ENCODE peak calls at places on chromosomes 4 and X, in seven cellular contexts. R is SK-N-SH; P is CD8-positive, alpha-beta T cell; Z is heart left ventricle; Y is AG04450; T is fibroblast of lung; J is mucosa of descending colon. V is an unnamed sample.
A peak's percentile ranks its signal among the peaks of the same experiment; 100 is the strongest.

GRCh38 chr4:153159016-153159415 is 45.2 kb upstream of the TRIM2 start:
- DNase-seq in R (no peak), P (no peak), Z (no peak), Y (no peak), T (no peak), J (no peak), V (no peak)

GRCh38 chrX:48785525-48786214 is 720 bp upstream of the GATA1 start:
- DNase-seq in R (peak; percentile 30), P (no peak), Z (no peak), Y (no peak), T (no peak), J (no peak), V (no peak)

GRCh38 chr4:76066546-76066945 is 8.0 kb upstream of the ART3 start:
- DNase-seq in R (no peak), P (no peak), Z (no peak), Y (no peak), T (no peak), J (no peak), V (no peak)

GRCh38 chr4:4247711-4248035 is 350 bp downstream of the TMEM128 start:
- DNase-seq in R (no peak), P (no peak), Z (no peak), Y (no peak), T (no peak), J (no peak), V (no peak)

GRCh38 chrX:107825698-107826285 is at the start of gene MID2:
- DNase-seq in R (peak; percentile 17), P (peak; percentile 64), Z (peak; percentile 34), Y (no peak), T (peak; percentile 55), J (peak; percentile 69), V (no peak)

GRCh38 chr4:143300860-143301259 is 35.8 kb upstream of the GAB1 start:
- DNase-seq in R (no peak), P (no peak), Z (no peak), Y (no peak), T (no peak), J (no peak), V (no peak)

GRCh38 chr4:180913750-180914149 is 1329.5 kb upstream of the TENM3 start:
- DNase-seq in R (no peak), P (no peak), Z (no peak), Y (no peak), T (peak; percentile 91), J (no peak), V (no peak)

GRCh38 chrX:15956684-15957083 is 102.1 kb upstream of the AP1S2 start:
- DNase-seq in R (no peak), P (no peak), Z (no peak), Y (no peak), T (peak; percentile 56), J (no peak), V (no peak)

GRCh38 chrX:128057421-128057820 is 5.2 kb upstream of the ACTRT1 start:
- DNase-seq in R (no peak), P (no peak), Z (no peak), Y (no peak), T (no peak), J (no peak), V (no peak)

GRCh38 chr4:19051751-19052296 is 1030.3 kb upstream of the LCORL start:
- DNase-seq in R (no peak), P (no peak), Z (no peak), Y (no peak), T (no peak), J (no peak), V (no peak)

DNA sequence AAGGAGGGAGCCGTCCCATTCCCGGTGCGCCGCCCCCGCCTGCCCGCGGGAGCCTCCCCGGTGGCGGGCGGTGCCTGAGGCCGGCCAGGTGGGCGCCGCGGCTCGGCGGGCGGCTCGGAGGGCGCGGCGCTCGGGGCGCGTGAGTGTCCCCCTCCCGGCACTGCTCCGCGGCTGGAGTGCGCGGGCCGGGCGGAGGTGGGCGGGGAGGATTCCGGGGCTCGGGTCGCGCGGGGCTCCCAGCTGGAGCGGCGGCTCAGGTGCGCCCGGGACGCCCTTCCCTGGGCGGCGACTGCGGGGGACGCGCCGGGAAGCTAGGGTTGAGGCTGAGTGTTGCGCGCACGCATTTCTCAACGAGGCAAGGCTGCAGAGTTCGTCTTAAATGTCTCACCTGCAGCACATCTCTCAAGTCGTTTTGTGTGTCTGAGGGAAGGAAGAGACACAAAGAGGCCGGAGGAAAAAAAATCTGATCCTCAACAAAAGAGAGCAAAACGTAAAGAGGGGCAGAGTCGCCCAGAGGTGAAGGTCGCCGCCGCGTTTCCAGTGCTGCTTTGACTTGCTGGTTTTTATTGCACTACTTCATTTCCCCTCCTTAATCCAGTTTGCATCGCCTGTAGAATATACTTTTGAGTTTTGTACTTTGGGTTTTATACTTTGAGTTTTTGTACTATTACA is 106.7 kb upstream of the STOX2 start:
- DNase-seq in R (no peak), P (no peak), Z (no peak), Y (no peak), T (no peak), J (no peak), V (no peak)
- H3K4me3 ChIP-seq in R (peak overlapping the region; percentile 48), P (peak overlapping the region; percentile 15), Z (peak overlapping the region; percentile 65), Y (no peak overlapping the region), T (no peak overlapping the region), J (peak overlapping the region; percentile 22), V (peak overlapping the region; percentile 55)

GRCh38 chr4:173420324-173420752 is 21.4 kb upstream of the SCRG1 start:
- DNase-seq in R (peak; percentile 34), P (no peak), Z (no peak), Y (no peak), T (peak; percentile 23), J (no peak), V (no peak)
- TF ChIP-seq CTCF in R (peak; percentile 69), P (peak; percentile 57), Z (peak; percentile 25), Y (peak; percentile 50), T (peak; percentile 18), J (no peak), V (no peak)

DNA sequence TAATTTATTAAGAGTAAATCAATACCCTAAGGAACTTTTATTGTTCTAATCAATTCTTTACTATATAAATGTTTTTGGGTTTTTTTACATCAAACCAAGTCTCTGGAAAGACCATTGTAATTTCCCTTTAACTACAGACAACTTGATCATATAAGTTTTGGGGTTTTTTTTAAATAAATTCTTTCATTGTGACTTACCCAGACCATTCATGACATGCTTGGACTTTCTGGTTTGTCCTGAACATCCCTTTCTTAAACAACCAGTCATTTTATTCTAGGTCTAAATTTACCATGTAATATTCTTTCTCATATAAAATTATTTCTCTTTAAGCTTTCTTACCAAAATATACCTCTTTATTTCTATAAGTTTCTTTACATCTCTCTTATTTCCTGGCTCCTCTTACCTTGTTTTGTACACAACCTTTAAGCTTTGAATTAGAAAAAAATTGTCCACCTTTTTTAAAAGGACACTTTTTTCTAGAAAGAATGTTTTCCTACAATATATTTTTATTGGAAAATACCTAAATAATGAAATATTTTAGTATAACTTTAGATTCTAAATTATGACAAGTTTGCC is 8.4 kb downstream of the CNGA1 start:
- DNase-seq in R (no peak), P (no peak), Z (no peak), Y (no peak), T (no peak), J (no peak), V (no peak)
- H3K9me3 ChIP-seq in R (peaks cover 18% of the 10 kb centered on the region), P (no peaks in the 10 kb centered on the region), Z (peaks cover 35% of the 10 kb centered on the region), Y (no peaks in the 10 kb centered on the region), T (no peaks in the 10 kb centered on the region), J (peaks cover 37% of the 10 kb centered on the region), V (no peaks in the 10 kb centered on the region)

GRCh38 chrX:153763989-153764755 is at the start of gene PLXNB3:
- DNase-seq in R (peak; percentile 87), P (peak; percentile 68), Z (peak; percentile 66), Y (peak; percentile 21), T (peak; percentile 55), J (peak; percentile 82), V (no peak)
- H3K4me3 ChIP-seq in R (peak within 1 kb of the TSS; percentile 40), P (no peak within 1 kb of the TSS), Z (peak within 1 kb of the TSS; percentile 19), Y (peak within 1 kb of the TSS; percentile 59), T (no peak within 1 kb of the TSS), J (no peak within 1 kb of the TSS), V (peak within 1 kb of the TSS; percentile 18)

GRCh38 chr4:9894604-9895361 is 113.3 kb downstream of the DRD5 start:
- DNase-seq in R (no peak), P (no peak), Z (no peak), Y (no peak), T (no peak), J (no peak), V (no peak)

GRCh38 chr4:9901262-9901661 is 119.8 kb downstream of the DRD5 start:
- DNase-seq in R (no peak), P (no peak), Z (no peak), Y (no peak), T (no peak), J (no peak), V (no peak)

GRCh38 chr4:9893329-9894108 is 112.1 kb downstream of the DRD5 start:
- DNase-seq in R (no peak), P (no peak), Z (no peak), Y (no peak), T (no peak), J (no peak), V (no peak)

GRCh38 chr4:9898596-9899345 is 117.3 kb downstream of the DRD5 start:
- DNase-seq in R (peak; percentile 50), P (no peak), Z (peak; percentile 56), Y (no peak), T (no peak), J (no peak), V (no peak)
- TF ChIP-seq CTCF in R (no peak), P (no peak), Z (peak; percentile 25), Y (no peak), T (peak; percentile 3), J (no peak), V (no peak)

GRCh38 chrX:71603618-71604017 is 14.7 kb downstream of the CXCR3 start:
- DNase-seq in R (no peak), P (no peak), Z (no peak), Y (no peak), T (no peak), J (no peak), V (no peak)

GRCh38 chrX:71604141-71604540 is 14.2 kb downstream of the CXCR3 start:
- DNase-seq in R (no peak), P (no peak), Z (no peak), Y (no peak), T (peak; percentile 24), J (no peak), V (no peak)

GRCh38 chrX:71607488-71607887 is 10.8 kb downstream of the CXCR3 start:
- DNase-seq in R (no peak), P (no peak), Z (no peak), Y (no peak), T (no peak), J (no peak), V (no peak)

GRCh38 chrX:71606536-71607216 is 11.6 kb downstream of the CXCR3 start:
- DNase-seq in R (no peak), P (peak; percentile 69), Z (no peak), Y (no peak), T (no peak), J (no peak), V (no peak)

GRCh38 chrX:71604796-71605568 is 13.3 kb downstream of the CXCR3 start:
- DNase-seq in R (no peak), P (no peak), Z (no peak), Y (no peak), T (no peak), J (no peak), V (no peak)
- H3K9me3 ChIP-seq in R (no peaks in the 10 kb centered on the region), P (no peaks in the 10 kb centered on the region), Z (peaks cover 6% of the 10 kb centered on the region), Y (no peaks in the 10 kb centered on the region), T (no peaks in the 10 kb centered on the region), J (no peaks in the 10 kb centered on the region), V (no peaks in the 10 kb centered on the region)

V was measured in vagina.